ENCODE peak calls at places on chromosome 13, in seven cellular contexts. E is uterus, Z is left ventricle myocardium inferior, H is lung, R is psoas muscle, M is A549, C is hepatocyte. S is an unnamed sample.
A peak's percentile ranks its signal among the peaks of the same experiment; 100 is the strongest.

GRCh38 chr13:67267136-67267535 is 37.0 kb upstream of the PCDH9 start:
- DNase-seq in M (no peak), H (no peak), R (no peak), E (no peak), Z (no peak), C (no peak), S (no peak)

GRCh38 chr13:85586422-85586831 is 212.8 kb downstream of the SLITRK6 start:
- DNase-seq in M (no peak), R (no peak), H (no peak), C (no peak), Z (no peak), E (no peak), S (peak; percentile 99)

GRCh38 chr13:103539265-103539664 is 473.0 kb upstream of the SLC10A2 start:
- DNase-seq in C (peak; percentile 21), E (no peak), R (no peak), M (no peak), Z (peak; percentile 20), H (no peak), S (no peak)

GRCh38 chr13:47480941-47481340 is 520.1 kb downstream of the SUCLA2 start:
- DNase-seq in R (no peak), E (no peak), Z (no peak), C (no peak), M (no peak), H (no peak), S (no peak)

GRCh38 chr13:77545626-77546412 is 10.3 kb downstream of the SCEL start:
- DNase-seq in R (no peak), H (no peak), Z (no peak), M (no peak), C (no peak), E (no peak), S (no peak)

GRCh38 chr13:85567909-85568308 is 231.3 kb downstream of the SLITRK6 start:
- DNase-seq in H (no peak), C (no peak), E (no peak), Z (no peak), M (no peak), R (no peak), S (no peak)

GRCh38 chr13:102233566-102234208 is 168.2 kb downstream of the FGF14 start:
- DNase-seq in C (no peak), Z (no peak), E (no peak), H (no peak), R (no peak), M (no peak), S (no peak)

GRCh38 chr13:84843368-84843767 is 955.9 kb downstream of the SLITRK6 start:
- DNase-seq in R (no peak), C (no peak), H (no peak), M (no peak), E (no peak), Z (no peak), S (no peak)

GRCh38 chr13:82758056-82758455 is 1124.2 kb downstream of the SLITRK1 start:
- DNase-seq in E (no peak), H (no peak), C (peak; percentile 26), M (no peak), Z (no peak), R (no peak), S (peak; percentile 27)

GRCh38 chr13:102940143-102940542 is 94.3 kb downstream of the ERCC5 start:
- DNase-seq in H (no peak), E (no peak), C (no peak), R (no peak), Z (no peak), M (no peak), S (no peak)

GRCh38 chr13:59425211-59425721 is 738.5 kb downstream of the DIAPH3 start:
- DNase-seq in R (no peak), Z (no peak), M (no peak), H (no peak), C (no peak), E (no peak), S (no peak)

GRCh38 chr13:109945206-109945960 is 159.0 kb upstream of the IRS2 start:
- DNase-seq in R (no peak), H (no peak), M (no peak), E (no peak), C (no peak), Z (no peak), S (peak; percentile 98)
- H3K27ac ChIP-seq in R (no peak overlapping the region), H (no peak overlapping the region), M (no peak overlapping the region), E (no peak overlapping the region), C (no peak overlapping the region), Z (no peak overlapping the region), S (no peak overlapping the region)

GRCh38 chr13:111177803-111178389 is 62.8 kb downstream of the ARHGEF7 start:
- DNase-seq in H (no peak), R (no peak), C (no peak), M (no peak), Z (no peak), E (no peak), S (peak; percentile 21)
- H3K4me1 ChIP-seq in H (peaks cover 16% of the 10 kb centered on the region), R (peaks cover 86% of the 10 kb centered on the region), C (no peaks in the 10 kb centered on the region), M (no peaks in the 10 kb centered on the region), Z (peaks cover 77% of the 10 kb centered on the region), E (no peaks in the 10 kb centered on the region), S (peaks cover 5% of the 10 kb centered on the region)

GRCh38 chr13:21615427-21615826 is 11.5 kb upstream of the MICU2 start:
- DNase-seq in R (no peak), Z (no peak), E (no peak), H (no peak), C (no peak), M (no peak), S (no peak)
- H3K27ac ChIP-seq in R (no peak overlapping the region), Z (no peak overlapping the region), E (no peak overlapping the region), H (no peak overlapping the region), C (no peak overlapping the region), M (no peak overlapping the region), S (no peak overlapping the region)

GRCh38 chr13:53100394-53101063 is 71.9 kb downstream of the OLFM4 start:
- DNase-seq in R (no peak), M (no peak), H (no peak), C (peak; percentile 13), E (no peak), Z (no peak), S (no peak)
- H3K4me1 ChIP-seq in R (no peaks in the 10 kb centered on the region), M (no peaks in the 10 kb centered on the region), H (peaks cover 3% of the 10 kb centered on the region), C (peaks cover 7% of the 10 kb centered on the region), E (no peaks in the 10 kb centered on the region), Z (no peaks in the 10 kb centered on the region), S (no peaks in the 10 kb centered on the region)

DNA sequence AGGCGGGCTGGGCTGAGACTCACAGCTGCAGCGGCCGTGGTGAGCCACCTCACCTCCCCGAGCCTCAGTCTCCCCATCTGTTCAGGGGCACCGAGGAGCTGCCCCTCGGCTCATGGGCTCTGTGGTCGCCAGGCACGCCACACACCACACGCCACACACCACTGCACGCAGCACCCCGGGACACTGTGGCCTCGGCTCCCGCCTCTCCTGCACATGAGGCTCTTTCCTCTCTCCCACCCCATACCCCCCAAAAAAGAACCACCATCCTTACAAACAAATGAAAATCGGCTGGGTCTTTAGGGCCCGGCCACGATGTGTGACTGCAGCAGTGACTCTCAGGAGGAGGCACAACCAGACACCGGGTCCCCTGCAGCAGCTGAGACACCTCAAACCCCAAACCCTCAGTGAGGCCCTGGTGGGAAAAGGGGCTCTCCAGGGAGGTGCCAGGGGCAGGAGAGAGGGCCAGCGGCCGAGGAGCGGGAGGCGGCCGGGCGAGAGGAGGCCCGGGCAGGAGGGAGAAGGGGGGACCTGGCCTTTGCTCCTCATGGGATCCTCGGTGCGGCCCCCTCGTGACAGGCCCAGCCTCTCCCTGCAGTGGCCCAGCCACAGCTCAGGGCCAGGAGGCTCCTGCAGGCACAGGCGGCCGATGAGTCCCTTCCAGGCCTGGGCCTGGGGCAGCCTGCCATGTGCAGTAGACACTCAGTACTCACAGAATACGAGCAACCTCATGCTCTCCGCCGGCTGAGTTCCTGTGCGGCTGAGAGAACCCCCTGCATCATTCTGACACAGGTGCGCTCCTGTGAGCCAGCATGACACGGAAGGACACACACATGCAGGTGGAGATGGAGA is 66.3 kb downstream of the RASA3 start:
- DNase-seq in E (no peak), M (no peak), H (no peak), Z (no peak), C (no peak), R (no peak), S (no peak)
- H3K27ac ChIP-seq in E (peak overlapping the region; percentile 96), M (peak overlapping the region; percentile 99), H (peak overlapping the region; percentile 92), Z (peak overlapping the region; percentile 93), C (peak overlapping the region; percentile 94), R (peak overlapping the region; percentile 97), S (peak overlapping the region; percentile 62)

GRCh38 chr13:110339263-110339662 is 32.2 kb downstream of the COL4A2 start:
- DNase-seq in C (no peak), R (no peak), Z (no peak), E (no peak), M (no peak), H (no peak), S (no peak)

GRCh38 chr13:110339975-110340550 is 33.0 kb downstream of the COL4A2 start:
- DNase-seq in M (no peak), C (no peak), R (no peak), Z (no peak), H (no peak), E (no peak), S (no peak)

GRCh38 chr13:110337287-110337686 is 30.2 kb downstream of the COL4A2 start:
- DNase-seq in R (peak; percentile 54), C (no peak), Z (no peak), E (no peak), H (no peak), M (no peak), S (no peak)

GRCh38 chr13:110336681-110337080 is 29.6 kb downstream of the COL4A2 start:
- DNase-seq in C (no peak), R (no peak), Z (no peak), H (no peak), E (no peak), M (no peak), S (no peak)

GRCh38 chr13:110338441-110339101 is 31.5 kb downstream of the COL4A2 start:
- DNase-seq in E (peak; percentile 73), H (no peak), R (peak; percentile 70), C (no peak), Z (peak; percentile 69), M (no peak), S (no peak)
- H3K4me1 ChIP-seq in E (peaks cover 26% of the 10 kb centered on the region), H (peaks cover 34% of the 10 kb centered on the region), R (peaks cover 27% of the 10 kb centered on the region), C (peaks cover 35% of the 10 kb centered on the region), Z (peaks cover 99% of the 10 kb centered on the region), M (peaks cover 14% of the 10 kb centered on the region), S (peaks cover 14% of the 10 kb centered on the region)

DNA sequence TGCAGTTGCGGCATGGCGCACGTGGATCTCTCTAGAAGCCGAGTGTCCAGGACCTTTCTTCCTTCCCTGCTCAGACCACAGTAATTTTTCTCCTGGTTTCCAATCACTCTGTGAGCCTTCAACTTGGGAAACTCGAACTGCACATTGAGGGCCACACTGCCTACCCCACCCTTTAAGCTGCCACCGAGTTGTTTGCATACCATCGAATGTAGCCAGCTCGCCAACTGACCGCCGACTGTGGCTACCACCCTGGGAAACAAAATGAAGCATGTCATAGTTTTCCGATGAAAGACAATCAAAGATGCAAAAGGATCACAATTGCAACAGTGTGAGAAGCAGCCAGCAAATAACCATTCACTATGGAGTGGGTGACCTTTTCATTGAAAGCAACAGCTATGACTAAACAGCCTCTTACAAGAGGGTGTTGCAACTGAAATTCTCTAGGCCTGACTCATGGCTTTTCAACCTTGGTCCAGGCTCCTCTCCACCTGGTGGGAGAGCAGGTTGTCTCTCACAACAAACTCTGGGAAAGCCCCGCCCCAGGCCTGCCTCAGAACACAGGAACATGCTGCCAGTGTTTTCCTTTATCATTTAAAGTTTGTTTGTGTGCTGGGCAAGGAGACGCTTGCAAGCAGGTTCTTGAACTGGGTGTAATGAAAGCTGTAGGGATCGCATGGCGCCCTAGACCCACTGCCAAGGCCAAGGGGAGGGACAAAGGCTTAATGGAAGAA is 141.7 kb upstream of the SERP2 start:
- DNase-seq in M (peak; percentile 84), R (peak; percentile 76), C (peak; percentile 90), E (peak; percentile 69), H (peak; percentile 89), Z (no peak), S (peak; percentile 98)
- H3K27ac ChIP-seq in M (peak overlapping the region; percentile 90), R (peak overlapping the region; percentile 91), C (peak overlapping the region; percentile 74), E (peak overlapping the region; percentile 35), H (peak overlapping the region; percentile 75), Z (no peak overlapping the region), S (peak overlapping the region; percentile 91)